ENCODE peak calls at places on chromosomes 16 and 17, in five cellular contexts. One of them, this sample, is unnamed.

GRCh38 chr16:50213939-50214519 is 52.3 kb upstream of the ADCY7 start:
- DNase-seq in GM10248: peak; percentile 56
- DNase-seq in HFFc6: peak; percentile 44
- DNase-seq in choroid plexus epithelial cell: peak; percentile 73
- DNase-seq in MCF 10A: peak; percentile 65
- DNase-seq in this sample: peak; percentile 39

GRCh38 chr17:29664743-29665479 is 42.2 kb upstream of the CORO6 start:
- DNase-seq in GM10248: peak; percentile 37
- DNase-seq in HFFc6: peak; percentile 57
- DNase-seq in choroid plexus epithelial cell: peak; percentile 63
- DNase-seq in MCF 10A: peak; percentile 17
- DNase-seq in this sample: no peak

GRCh38 chr17:17480593-17481148 is 3.9 kb downstream of the MED9 start:
- DNase-seq in GM10248: no peak
- DNase-seq in HFFc6: no peak
- DNase-seq in choroid plexus epithelial cell: no peak
- DNase-seq in MCF 10A: no peak
- DNase-seq in this sample: no peak

GRCh38 chr16:71474864-71475263 is 12.8 kb upstream of the ZNF23 start:
- DNase-seq in GM10248: no peak
- DNase-seq in HFFc6: peak; percentile 93
- DNase-seq in choroid plexus epithelial cell: peak; percentile 79
- DNase-seq in MCF 10A: peak; percentile 39
- DNase-seq in this sample: peak; percentile 46

GRCh38 chr17:68198931-68199836 is 48.7 kb upstream of the AMZ2 start:
- DNase-seq in GM10248: peak; percentile 30
- DNase-seq in HFFc6: no peak
- DNase-seq in choroid plexus epithelial cell: peak; percentile 6
- DNase-seq in MCF 10A: no peak
- DNase-seq in this sample: no peak

GRCh38 chr16:21703589-21704174 is 39.9 kb downstream of the OTOA start:
- DNase-seq in GM10248: peak; percentile 35
- DNase-seq in HFFc6: no peak
- DNase-seq in choroid plexus epithelial cell: no peak
- DNase-seq in MCF 10A: peak; percentile 18
- DNase-seq in this sample: no peak

GRCh38 chr16:66858740-66859396 is 14.7 kb downstream of the CA7 start:
- DNase-seq in GM10248: no peak
- DNase-seq in HFFc6: peak; percentile 72
- DNase-seq in choroid plexus epithelial cell: no peak
- DNase-seq in MCF 10A: peak; percentile 87
- DNase-seq in this sample: no peak

GRCh38 chr17:67836205-67836987 is 11.1 kb downstream of the BPTF start:
- DNase-seq in GM10248: no peak
- DNase-seq in HFFc6: peak; percentile 47
- DNase-seq in choroid plexus epithelial cell: peak; percentile 60
- DNase-seq in MCF 10A: no peak
- DNase-seq in this sample: no peak

GRCh38 chr17:79915850-79916430 is 76.7 kb upstream of the CBX4 start:
- DNase-seq in GM10248: no peak
- DNase-seq in HFFc6: peak; percentile 42
- DNase-seq in choroid plexus epithelial cell: peak; percentile 63
- DNase-seq in MCF 10A: peak; percentile 83
- DNase-seq in this sample: no peak

GRCh38 chr16:77499373-77500285 is 64.8 kb upstream of the ADAMTS18 start:
- DNase-seq in GM10248: no peak
- DNase-seq in HFFc6: no peak
- DNase-seq in choroid plexus epithelial cell: peak; percentile 60
- DNase-seq in MCF 10A: peak; percentile 71
- DNase-seq in this sample: peak; percentile 55

GRCh38 chr17:6427284-6427781 is 7.6 kb downstream of the AIPL1 start:
- DNase-seq in GM10248: peak; percentile 43
- DNase-seq in HFFc6: peak; percentile 2
- DNase-seq in choroid plexus epithelial cell: peak; percentile 65
- DNase-seq in MCF 10A: peak; percentile 7
- DNase-seq in this sample: peak; percentile 41

GRCh38 chr17:37466471-37466870 is 23.2 kb upstream of the DUSP14 start:
- DNase-seq in GM10248: no peak
- DNase-seq in HFFc6: no peak
- DNase-seq in choroid plexus epithelial cell: no peak
- DNase-seq in MCF 10A: peak; percentile 18
- DNase-seq in this sample: no peak

GRCh38 chr17:58337600-58338453 is 9.2 kb upstream of the TSPOAP1 start:
- DNase-seq in GM10248: peak; percentile 82
- DNase-seq in HFFc6: peak; percentile 84
- DNase-seq in choroid plexus epithelial cell: peak; percentile 62
- DNase-seq in MCF 10A: peak; percentile 62
- DNase-seq in this sample: peak; percentile 33

GRCh38 chr17:77185137-77185536 is 44.4 kb downstream of the SEC14L1 start:
- DNase-seq in GM10248: no peak
- DNase-seq in HFFc6: no peak
- DNase-seq in choroid plexus epithelial cell: no peak
- DNase-seq in MCF 10A: no peak
- DNase-seq in this sample: no peak

GRCh38 chr17:74542166-74542565 is 3.7 kb downstream of the CD300C start:
- DNase-seq in GM10248: no peak
- DNase-seq in HFFc6: no peak
- DNase-seq in choroid plexus epithelial cell: no peak
- DNase-seq in MCF 10A: no peak
- DNase-seq in this sample: no peak

GRCh38 chr17:74543406-74543805 is 2.5 kb downstream of the CD300C start:
- DNase-seq in GM10248: no peak
- DNase-seq in HFFc6: no peak
- DNase-seq in choroid plexus epithelial cell: no peak
- DNase-seq in MCF 10A: no peak
- DNase-seq in this sample: no peak

GRCh38 chr17:74539281-74539820 is 6.6 kb downstream of the CD300C start:
- DNase-seq in GM10248: no peak
- DNase-seq in HFFc6: no peak
- DNase-seq in choroid plexus epithelial cell: no peak
- DNase-seq in MCF 10A: no peak
- DNase-seq in this sample: no peak

GRCh38 chr17:74542727-74543383 is 3.1 kb downstream of the CD300C start:
- DNase-seq in GM10248: no peak
- DNase-seq in HFFc6: no peak
- DNase-seq in choroid plexus epithelial cell: no peak
- DNase-seq in MCF 10A: no peak
- DNase-seq in this sample: no peak

GRCh38 chr17:74541176-74542111 is 4.5 kb downstream of the CD300C start:
- DNase-seq in GM10248: no peak
- DNase-seq in HFFc6: no peak
- DNase-seq in choroid plexus epithelial cell: no peak
- DNase-seq in MCF 10A: no peak
- DNase-seq in this sample: no peak
- TF ChIP-seq CTCF in GM10248: no peak
- TF ChIP-seq CTCF in HFFc6: no peak
- TF ChIP-seq CTCF in choroid plexus epithelial cell: no peak
- TF ChIP-seq CTCF in MCF 10A: no peak
- TF ChIP-seq CTCF in this sample: no peak

GRCh38 chr16:635573-636205 is 416 bp downstream of the METTL26 start:
- DNase-seq in GM10248: no peak
- DNase-seq in HFFc6: no peak
- DNase-seq in choroid plexus epithelial cell: no peak
- DNase-seq in MCF 10A: no peak
- DNase-seq in this sample: no peak
- TF ChIP-seq CTCF in GM10248: no peak
- TF ChIP-seq CTCF in HFFc6: no peak
- TF ChIP-seq CTCF in choroid plexus epithelial cell: no peak
- TF ChIP-seq CTCF in MCF 10A: no peak
- TF ChIP-seq CTCF in this sample: no peak

GRCh38 chr16:2497116-2497630 is 16.6 kb upstream of the ATP6V0C start:
- DNase-seq in GM10248: no peak
- DNase-seq in HFFc6: no peak
- DNase-seq in choroid plexus epithelial cell: no peak
- DNase-seq in MCF 10A: no peak
- DNase-seq in this sample: no peak
- TF ChIP-seq CTCF in GM10248: no peak
- TF ChIP-seq CTCF in HFFc6: no peak
- TF ChIP-seq CTCF in choroid plexus epithelial cell: no peak
- TF ChIP-seq CTCF in MCF 10A: no peak
- TF ChIP-seq CTCF in this sample: no peak

GRCh38 chr16:88428616-88429386 is 24.3 kb upstream of the ZFPM1 start:
- DNase-seq in GM10248: no peak
- DNase-seq in HFFc6: no peak
- DNase-seq in choroid plexus epithelial cell: no peak
- DNase-seq in MCF 10A: no peak
- DNase-seq in this sample: no peak
- TF ChIP-seq CTCF in GM10248: no peak
- TF ChIP-seq CTCF in HFFc6: peak; percentile 50
- TF ChIP-seq CTCF in choroid plexus epithelial cell: peak; percentile 12
- TF ChIP-seq CTCF in MCF 10A: no peak
- TF ChIP-seq CTCF in this sample: peak; percentile 12

GRCh38 chr16:60204221-60204620 is 1470.1 kb upstream of the GOT2 start:
- DNase-seq in GM10248: no peak
- DNase-seq in HFFc6: no peak
- DNase-seq in choroid plexus epithelial cell: no peak
- DNase-seq in MCF 10A: no peak
- DNase-seq in this sample: no peak

GRCh38 chr16:60206511-60206910 is 1472.4 kb upstream of the GOT2 start:
- DNase-seq in GM10248: no peak
- DNase-seq in HFFc6: no peak
- DNase-seq in choroid plexus epithelial cell: no peak
- DNase-seq in MCF 10A: no peak
- DNase-seq in this sample: no peak

GRCh38 chr16:60199154-60199553 is 1465.0 kb upstream of the GOT2 start:
- DNase-seq in GM10248: no peak
- DNase-seq in HFFc6: no peak
- DNase-seq in choroid plexus epithelial cell: no peak
- DNase-seq in MCF 10A: no peak
- DNase-seq in this sample: no peak

GRCh38 chr16:60200161-60200560 is 1466.0 kb upstream of the GOT2 start:
- DNase-seq in GM10248: no peak
- DNase-seq in HFFc6: no peak
- DNase-seq in choroid plexus epithelial cell: no peak
- DNase-seq in MCF 10A: no peak
- DNase-seq in this sample: no peak

DNA sequence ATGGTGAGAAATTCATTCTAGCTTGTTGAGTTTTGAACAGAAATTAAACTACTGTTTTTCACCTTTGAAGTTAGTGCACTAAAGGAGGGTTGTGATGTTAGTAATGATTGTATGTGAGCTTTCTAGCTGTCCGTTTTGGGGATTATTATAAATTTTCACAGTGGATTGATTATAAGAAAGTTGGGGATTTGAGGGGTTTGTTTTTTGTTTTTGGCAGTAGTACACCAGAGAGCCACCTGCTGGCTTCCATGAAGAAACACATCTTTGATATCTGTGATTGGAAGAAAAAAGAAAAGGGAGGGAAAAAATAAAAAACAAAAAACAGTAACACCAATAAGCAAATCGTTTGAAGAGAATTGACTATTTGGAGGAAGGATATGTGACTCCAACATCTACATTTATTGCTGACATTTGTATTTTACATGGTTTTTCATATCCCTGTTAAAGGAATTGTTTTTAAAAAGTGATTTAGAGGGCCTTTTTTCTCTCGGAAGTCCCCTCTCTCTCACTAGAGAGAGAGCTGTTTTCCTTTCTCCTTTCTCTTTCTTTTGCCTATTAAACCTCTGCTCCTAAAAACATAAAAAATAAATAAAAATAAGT is 1469.5 kb upstream of the GOT2 start:
- DNase-seq in GM10248: no peak
- DNase-seq in HFFc6: peak; percentile 6
- DNase-seq in choroid plexus epithelial cell: peak; percentile 47
- DNase-seq in MCF 10A: peak; percentile 0
- DNase-seq in this sample: peak; percentile 32
- TF ChIP-seq CTCF in GM10248: no peak
- TF ChIP-seq CTCF in HFFc6: peak; percentile 83
- TF ChIP-seq CTCF in choroid plexus epithelial cell: peak; percentile 64
- TF ChIP-seq CTCF in MCF 10A: peak; percentile 48
- TF ChIP-seq CTCF in this sample: peak; percentile 64

DNA sequence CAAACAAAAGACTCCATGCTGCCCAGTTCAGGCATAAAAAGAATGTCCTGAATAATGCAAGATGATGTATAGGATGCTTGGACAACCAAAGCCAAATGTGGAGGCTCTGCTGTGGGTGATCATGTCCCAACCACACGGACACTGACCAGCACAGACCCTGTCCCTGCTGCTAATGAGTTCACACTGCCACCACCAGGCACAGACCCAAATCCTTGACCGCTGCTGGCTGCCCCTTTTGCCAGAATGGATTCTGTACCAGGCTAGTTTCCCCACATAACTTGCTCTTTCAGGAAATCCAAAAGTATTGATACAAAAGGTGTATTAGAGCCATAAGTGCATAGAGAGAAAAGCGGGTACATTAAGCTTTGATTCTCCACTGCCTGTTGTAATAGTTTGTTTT is 60.9 kb downstream of the XYLT1 start:
- DNase-seq in GM10248: no peak
- DNase-seq in HFFc6: no peak
- DNase-seq in choroid plexus epithelial cell: no peak
- DNase-seq in MCF 10A: no peak
- DNase-seq in this sample: no peak
- TF ChIP-seq CTCF in GM10248: no peak
- TF ChIP-seq CTCF in HFFc6: no peak
- TF ChIP-seq CTCF in choroid plexus epithelial cell: no peak
- TF ChIP-seq CTCF in MCF 10A: no peak
- TF ChIP-seq CTCF in this sample: no peak

GRCh38 chr17:45895304-45895968 is 1.1 kb downstream of the MAPT start:
- DNase-seq in GM10248: no peak
- DNase-seq in HFFc6: no peak
- DNase-seq in choroid plexus epithelial cell: peak; percentile 12
- DNase-seq in MCF 10A: no peak
- DNase-seq in this sample: no peak
- TF ChIP-seq CTCF in GM10248: peak; percentile 10
- TF ChIP-seq CTCF in HFFc6: no peak
- TF ChIP-seq CTCF in choroid plexus epithelial cell: no peak
- TF ChIP-seq CTCF in MCF 10A: no peak
- TF ChIP-seq CTCF in this sample: no peak

DNA sequence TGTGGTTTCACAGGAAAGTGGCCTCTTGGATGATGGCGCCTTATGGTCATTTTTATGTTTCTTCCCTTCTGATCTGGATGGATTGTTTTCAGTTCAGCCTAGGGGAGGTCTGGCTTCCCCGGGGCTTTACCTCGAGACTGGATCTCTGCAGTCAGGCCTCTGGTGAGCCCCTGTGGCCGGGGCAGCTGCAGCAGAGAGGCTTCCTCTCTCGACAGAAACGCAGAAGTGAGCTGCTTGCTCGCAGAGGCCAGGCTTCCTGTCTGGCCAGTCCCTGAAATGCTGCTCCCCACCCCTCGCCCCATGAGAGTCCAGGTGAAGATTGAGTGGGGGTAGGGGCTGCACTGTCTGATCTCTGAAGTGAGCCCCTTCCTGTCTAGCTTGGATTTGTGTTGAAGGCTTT is 44.0 kb downstream of the PLCG2 start:
- DNase-seq in GM10248: peak; percentile 65
- DNase-seq in HFFc6: no peak
- DNase-seq in choroid plexus epithelial cell: no peak
- DNase-seq in MCF 10A: no peak
- DNase-seq in this sample: no peak
- TF ChIP-seq CTCF in GM10248: peak; percentile 4
- TF ChIP-seq CTCF in HFFc6: no peak
- TF ChIP-seq CTCF in choroid plexus epithelial cell: no peak
- TF ChIP-seq CTCF in MCF 10A: no peak
- TF ChIP-seq CTCF in this sample: no peak

This sample was measured in astrocyte of the cerebellum.